ENCODE peak calls at places on chromosomes 4 and X, in six cellular contexts. H is hepatocyte, R is HCT116, S is HL-60, M is endothelial cell, B is cardiac fibroblast. I is an unnamed sample.

GRCh38 chrX:15310117-15310516 is 5.3 kb downstream of the ASB11 start:
- DNase-seq in H (peak), R (no peak), S (no peak), M (no peak), B (peak), I (no peak)

GRCh38 chrX:12929701-12930100 is 23.3 kb downstream of the TLR8 start:
- DNase-seq in H (no peak), R (no peak), S (no peak), M (no peak), B (peak), I (no peak)

GRCh38 chrX:134764202-134764785 is 106.0 kb upstream of the PLAC1 start:
- DNase-seq in H (no peak), R (peak), S (peak), M (no peak), B (peak), I (peak)

GRCh38 chr4:138398297-138398696 is 156.1 kb upstream of the SLC7A11 start:
- DNase-seq in H (no peak), R (no peak), S (no peak), M (no peak), B (peak), I (no peak)

GRCh38 chrX:153642313-153642654 is 4.7 kb upstream of the DUSP9 start:
- DNase-seq in H (peak), R (no peak), S (no peak), M (no peak), B (no peak), I (no peak)

GRCh38 chr4:7708238-7708637 is 231.4 kb downstream of the AFAP1 start:
- DNase-seq in H (no peak), R (no peak), S (no peak), M (no peak), B (no peak), I (no peak)

GRCh38 chrX:52271212-52271611 is 86.5 kb downstream of the MAGED4 start:
- DNase-seq in H (peak), R (no peak), S (no peak), M (peak), B (peak), I (no peak)

GRCh38 chr4:111537861-111538260 is 607.4 kb upstream of the FAM241A start:
- DNase-seq in H (no peak), R (no peak), S (no peak), M (no peak), B (peak), I (no peak)

GRCh38 chr4:106371166-106371565 is 2.6 kb upstream of the GIMD1 start:
- DNase-seq in H (no peak), R (no peak), S (no peak), M (no peak), B (no peak), I (no peak)

GRCh38 chr4:180805101-180805500 is 1438.1 kb upstream of the TENM3 start:
- DNase-seq in H (no peak), R (no peak), S (no peak), M (no peak), B (no peak), I (no peak)

GRCh38 chr4:114015444-114015899 is 36.0 kb upstream of the ARSJ start:
- DNase-seq in H (no peak), R (peak), S (no peak), M (no peak), B (peak), I (no peak)

GRCh38 chr4:158371158-158371557 is 150.5 kb upstream of the RXFP1 start:
- DNase-seq in H (no peak), R (no peak), S (no peak), M (no peak), B (peak), I (no peak)

GRCh38 chrX:41258871-41259270 is 75.1 kb upstream of the DDX3X start:
- DNase-seq in H (no peak), R (no peak), S (no peak), M (no peak), B (peak), I (no peak)

GRCh38 chr4:94369046-94369445 is 26.4 kb upstream of the HPGDS start:
- DNase-seq in H (no peak), R (no peak), S (no peak), M (no peak), B (no peak), I (no peak)

GRCh38 chr4:94364527-94364926 is 21.9 kb upstream of the HPGDS start:
- DNase-seq in H (no peak), R (no peak), S (no peak), M (no peak), B (no peak), I (no peak)

GRCh38 chr4:94365304-94365703 is 22.7 kb upstream of the HPGDS start:
- DNase-seq in H (no peak), R (no peak), S (no peak), M (no peak), B (peak), I (no peak)

GRCh38 chr4:94372579-94372978 is 29.9 kb upstream of the HPGDS start:
- DNase-seq in H (no peak), R (no peak), S (no peak), M (no peak), B (no peak), I (no peak)

DNA sequence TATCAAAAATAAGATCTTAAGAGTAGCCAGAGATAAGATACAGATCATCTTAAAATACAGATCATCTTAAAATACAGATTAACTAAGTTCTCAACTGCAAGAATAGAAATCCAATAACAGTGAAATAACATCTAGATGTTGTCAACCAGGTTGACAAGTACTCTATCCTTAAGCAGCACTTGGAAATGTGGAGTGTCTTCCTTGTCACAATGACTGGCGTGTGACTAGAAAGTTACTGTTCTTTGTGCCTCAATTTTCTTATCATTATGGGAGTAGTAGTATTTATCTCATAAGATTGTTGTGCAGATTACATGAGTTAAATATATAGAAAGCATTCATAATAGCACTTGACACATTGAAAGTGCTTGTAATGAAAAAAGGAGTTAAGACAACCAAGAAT is 25.8 kb upstream of the HPGDS start:
- DNase-seq in H (no peak), R (no peak), S (no peak), M (no peak), B (no peak), I (no peak)
- TF ChIP-seq CTCF in H (no peak), R (no peak), S (no peak), M (no peak), B (no peak), I (no peak)

DNA sequence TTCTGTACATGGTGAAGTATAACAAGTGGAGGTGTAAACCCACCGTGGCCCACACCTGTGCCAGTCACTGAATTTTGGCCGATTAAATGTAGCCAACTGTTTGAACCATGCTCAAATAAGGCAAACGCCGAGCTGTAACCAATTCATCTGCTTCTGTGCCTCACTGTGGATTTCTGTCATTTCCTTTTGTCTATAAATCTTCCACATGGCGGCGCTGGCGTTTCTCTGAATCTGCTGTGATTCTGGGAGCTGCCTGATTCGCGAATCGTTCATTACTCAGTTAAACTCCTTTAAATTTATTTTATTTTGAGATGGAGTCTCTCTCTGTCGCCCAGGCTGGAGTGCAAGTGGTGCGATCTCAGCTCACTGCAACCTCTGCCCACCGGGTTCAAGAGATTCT is 19.2 kb downstream of the SUPT20HL2 start:
- DNase-seq in H (peak), R (no peak), S (no peak), M (peak), B (peak), I (no peak)
- TF ChIP-seq CTCF in H (peak), R (no peak), S (no peak), M (no peak), B (peak), I (no peak)

GRCh38 chr4:153089781-153090180 is 114.5 kb upstream of the TRIM2 start:
- DNase-seq in H (no peak), R (no peak), S (no peak), M (no peak), B (no peak), I (no peak)
- TF ChIP-seq CTCF in H (no peak), R (no peak), S (no peak), M (no peak), B (no peak), I (no peak)

GRCh38 chrX:97743014-97743413 is 859.3 kb downstream of the RPA4 start:
- DNase-seq in H (no peak), R (no peak), S (no peak), M (no peak), B (peak), I (no peak)
- TF ChIP-seq CTCF in H (no peak), R (peak), S (no peak), M (no peak), B (peak), I (no peak)

GRCh38 chr4:156596026-156596425 is 375.6 kb downstream of the PDGFC start:
- DNase-seq in H (no peak), R (no peak), S (no peak), M (no peak), B (peak), I (no peak)

GRCh38 chr4:156591679-156592078 is 379.9 kb downstream of the PDGFC start:
- DNase-seq in H (no peak), R (no peak), S (no peak), M (no peak), B (no peak), I (no peak)

GRCh38 chr4:156594619-156595018 is 377.0 kb downstream of the PDGFC start:
- DNase-seq in H (peak), R (no peak), S (no peak), M (no peak), B (peak), I (no peak)

GRCh38 chr4:156595041-156595440 is 376.6 kb downstream of the PDGFC start:
- DNase-seq in H (no peak), R (no peak), S (no peak), M (no peak), B (peak), I (no peak)

DNA sequence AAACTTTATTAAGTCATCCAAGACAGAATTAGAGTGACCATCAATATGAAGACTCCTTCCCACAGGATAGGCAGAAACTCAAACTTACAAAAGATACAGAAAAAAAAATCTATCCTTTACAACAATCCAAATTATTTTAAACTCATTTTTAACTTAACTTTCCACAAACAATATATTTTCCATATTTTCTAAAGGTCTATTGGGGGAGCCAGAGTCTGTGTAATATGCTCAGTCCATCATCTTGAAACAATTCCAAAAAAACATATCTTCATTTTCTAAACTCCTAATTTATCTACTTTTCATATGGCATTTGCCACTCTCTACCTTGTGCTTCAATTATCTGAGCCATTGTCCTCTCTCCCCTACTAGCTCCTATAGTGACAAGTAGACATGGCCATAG is 378.1 kb downstream of the PDGFC start:
- DNase-seq in H (no peak), R (no peak), S (no peak), M (no peak), B (peak), I (no peak)
- TF ChIP-seq CTCF in H (peak), R (no peak), S (no peak), M (no peak), B (no peak), I (no peak)

DNA sequence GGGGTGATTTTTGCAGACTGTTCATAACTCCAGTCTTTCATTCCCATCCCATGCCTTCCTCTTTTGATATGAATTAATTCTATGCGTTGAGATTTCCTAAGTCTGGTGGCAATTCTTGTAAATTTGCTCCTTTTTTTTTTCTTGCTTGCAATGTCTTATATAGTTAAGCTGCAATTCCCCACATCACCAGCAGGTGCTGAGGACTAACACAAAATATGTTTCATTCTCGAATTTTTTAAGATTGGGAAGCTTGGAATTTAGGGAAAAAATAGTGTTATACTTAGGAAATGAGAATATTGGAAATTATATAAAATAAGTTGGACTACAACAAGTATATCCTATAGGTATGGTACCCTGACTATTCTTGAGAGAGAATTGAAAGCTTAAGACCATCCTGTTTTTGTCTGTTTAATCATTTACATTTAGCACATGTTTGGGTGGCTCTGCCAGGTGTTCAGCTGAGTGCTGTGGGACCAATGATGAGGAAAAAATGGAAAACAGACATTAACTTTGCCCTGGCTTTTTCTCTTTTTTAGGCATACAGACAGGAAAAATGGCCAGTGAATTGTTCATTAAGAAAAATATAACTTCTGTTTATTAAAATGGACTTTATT is 30.2 kb downstream of the AFF2 start:
- DNase-seq in H (peak), R (no peak), S (no peak), M (no peak), B (peak), I (peak)
- TF ChIP-seq CTCF in H (peak), R (peak), S (peak), M (peak), B (peak), I (peak)

DNA sequence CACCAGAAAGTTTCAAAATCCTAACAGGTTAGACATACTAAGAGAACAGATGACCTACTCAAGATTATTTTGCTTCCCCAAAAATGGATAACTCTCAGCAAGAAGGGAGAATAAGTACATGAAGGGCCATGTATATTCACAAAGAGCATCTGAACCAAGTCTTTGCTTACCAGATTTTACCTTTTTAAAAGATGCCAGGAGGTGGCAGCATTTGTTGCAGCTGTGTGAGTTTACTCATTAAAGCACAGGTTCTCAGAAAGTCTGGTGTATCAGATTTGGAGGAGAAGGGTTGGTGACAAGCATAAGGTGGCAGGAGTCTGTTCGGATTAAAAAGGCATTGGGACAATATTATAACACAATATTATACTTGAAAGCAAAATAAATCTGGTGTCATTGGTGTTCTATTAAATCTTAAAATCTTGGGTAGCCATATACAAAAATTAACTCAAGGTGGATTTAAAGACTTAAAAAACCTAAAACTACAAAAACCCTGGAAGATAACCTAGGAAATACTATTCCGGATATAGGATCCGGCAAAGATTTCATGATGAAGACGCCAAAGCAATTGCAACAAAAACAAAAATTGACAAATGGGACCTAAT is 51.3 kb upstream of the NFKB1 start:
- DNase-seq in H (peak), R (peak), S (no peak), M (peak), B (peak), I (peak)
- TF ChIP-seq CTCF in H (peak), R (peak), S (peak), M (peak), B (peak), I (peak)

GRCh38 chr4:159413252-159413941 is 310.5 kb downstream of the RAPGEF2 start:
- DNase-seq in H (no peak), R (no peak), S (no peak), M (no peak), B (peak), I (no peak)
- TF ChIP-seq CTCF in H (no peak), R (no peak), S (no peak), M (no peak), B (no peak), I (no peak)

GRCh38 chr4:43048570-43048969 is 156.1 kb downstream of the GRXCR1 start:
- DNase-seq in H (no peak), R (no peak), S (no peak), M (no peak), B (no peak), I (no peak)
- TF ChIP-seq CTCF in H (no peak), R (no peak), S (no peak), M (no peak), B (no peak), I (no peak)